ENCODE peak calls at places on chromosomes 1 and 21, in eight cellular contexts. One of them, this sample, is unnamed.

GRCh38 chr1:167455786-167456446 is 62.4 kb downstream of the CD247 start:
- DNase-seq in GM12878: no peak
- DNase-seq in HepG2: no peak
- DNase-seq in A549: peak
- DNase-seq in K562: no peak
- DNase-seq in HCT116: no peak
- DNase-seq in IMR-90: no peak
- DNase-seq in SK-N-SH: peak
- DNase-seq in this sample: peak

GRCh38 chr1:1173061-1173792 is 453 bp upstream of the TTLL10 start:
- DNase-seq in IMR-90: no peak
- DNase-seq in HepG2: no peak
- DNase-seq in K562: no peak
- DNase-seq in GM12878: no peak
- DNase-seq in A549: no peak
- DNase-seq in HCT116: no peak
- DNase-seq in SK-N-SH: no peak
- DNase-seq in this sample: no peak

GRCh38 chr21:30014883-30015282 is 75.1 kb upstream of the GRIK1 start:
- DNase-seq in SK-N-SH: no peak
- DNase-seq in HepG2: no peak
- DNase-seq in A549: no peak
- DNase-seq in IMR-90: no peak
- DNase-seq in HCT116: no peak
- DNase-seq in GM12878: no peak
- DNase-seq in K562: no peak
- DNase-seq in this sample: no peak

GRCh38 chr1:228154685-228155571 is 5.2 kb downstream of the GJC2 start:
- DNase-seq in HepG2: no peak
- DNase-seq in SK-N-SH: no peak
- DNase-seq in GM12878: no peak
- DNase-seq in A549: no peak
- DNase-seq in IMR-90: no peak
- DNase-seq in HCT116: no peak
- DNase-seq in K562: no peak
- DNase-seq in this sample: no peak

GRCh38 chr1:36900128-36900527 is 134.2 kb downstream of the GRIK3 start:
- DNase-seq in HepG2: no peak
- DNase-seq in GM12878: no peak
- DNase-seq in HCT116: no peak
- DNase-seq in SK-N-SH: no peak
- DNase-seq in A549: no peak
- DNase-seq in K562: no peak
- DNase-seq in IMR-90: no peak
- DNase-seq in this sample: no peak

GRCh38 chr1:245168921-245169320 is 14.1 kb downstream of the KIF26B start:
- DNase-seq in K562: no peak
- DNase-seq in HepG2: no peak
- DNase-seq in A549: no peak
- DNase-seq in IMR-90: no peak
- DNase-seq in GM12878: no peak
- DNase-seq in HCT116: no peak
- DNase-seq in SK-N-SH: no peak
- DNase-seq in this sample: no peak

GRCh38 chr1:182278144-182279054 is 113.2 kb downstream of the GLUL start:
- DNase-seq in A549: no peak
- DNase-seq in GM12878: no peak
- DNase-seq in HCT116: no peak
- DNase-seq in SK-N-SH: no peak
- DNase-seq in IMR-90: no peak
- DNase-seq in HepG2: no peak
- DNase-seq in K562: no peak
- DNase-seq in this sample: no peak

GRCh38 chr1:22255341-22256212 is 112.7 kb upstream of the WNT4 start:
- DNase-seq in A549: peak
- DNase-seq in GM12878: no peak
- DNase-seq in HCT116: no peak
- DNase-seq in IMR-90: no peak
- DNase-seq in SK-N-SH: no peak
- DNase-seq in K562: no peak
- DNase-seq in HepG2: no peak
- DNase-seq in this sample: no peak

GRCh38 chr1:110282395-110282794 is 56.8 kb upstream of the RBM15 start:
- DNase-seq in A549: no peak
- DNase-seq in K562: no peak
- DNase-seq in IMR-90: no peak
- DNase-seq in HCT116: no peak
- DNase-seq in HepG2: no peak
- DNase-seq in GM12878: no peak
- DNase-seq in SK-N-SH: no peak
- DNase-seq in this sample: no peak

GRCh38 chr1:206555473-206555935 is 48.2 kb downstream of the RASSF5 start:
- DNase-seq in K562: peak
- DNase-seq in SK-N-SH: no peak
- DNase-seq in A549: no peak
- DNase-seq in IMR-90: no peak
- DNase-seq in HepG2: no peak
- DNase-seq in HCT116: no peak
- DNase-seq in GM12878: no peak
- DNase-seq in this sample: no peak

GRCh38 chr1:229229137-229229720 is 41.7 kb upstream of the RAB4A start:
- DNase-seq in SK-N-SH: no peak
- DNase-seq in A549: peak
- DNase-seq in HCT116: no peak
- DNase-seq in IMR-90: no peak
- DNase-seq in GM12878: no peak
- DNase-seq in K562: no peak
- DNase-seq in HepG2: no peak
- DNase-seq in this sample: peak

GRCh38 chr1:170536924-170537551 is 5.1 kb downstream of the GORAB start:
- DNase-seq in K562: no peak
- DNase-seq in SK-N-SH: no peak
- DNase-seq in HCT116: no peak
- DNase-seq in A549: no peak
- DNase-seq in GM12878: no peak
- DNase-seq in IMR-90: no peak
- DNase-seq in HepG2: no peak
- DNase-seq in this sample: no peak

GRCh38 chr1:2981388-2981787 is 39.9 kb upstream of the ACTRT2 start:
- DNase-seq in HCT116: no peak
- DNase-seq in SK-N-SH: no peak
- DNase-seq in IMR-90: no peak
- DNase-seq in GM12878: no peak
- DNase-seq in K562: no peak
- DNase-seq in HepG2: no peak
- DNase-seq in A549: no peak
- DNase-seq in this sample: no peak

GRCh38 chr1:2980073-2980791 is 41.0 kb upstream of the ACTRT2 start:
- DNase-seq in HCT116: no peak
- DNase-seq in A549: no peak
- DNase-seq in HepG2: no peak
- DNase-seq in IMR-90: no peak
- DNase-seq in K562: no peak
- DNase-seq in GM12878: no peak
- DNase-seq in SK-N-SH: no peak
- DNase-seq in this sample: no peak

GRCh38 chr1:2979191-2980072 is 41.8 kb upstream of the ACTRT2 start:
- DNase-seq in SK-N-SH: peak
- DNase-seq in HCT116: no peak
- DNase-seq in IMR-90: no peak
- DNase-seq in GM12878: no peak
- DNase-seq in A549: no peak
- DNase-seq in K562: no peak
- DNase-seq in HepG2: no peak
- DNase-seq in this sample: no peak

GRCh38 chr1:2981981-2982614 is 39.2 kb upstream of the ACTRT2 start:
- DNase-seq in K562: no peak
- DNase-seq in SK-N-SH: no peak
- DNase-seq in GM12878: no peak
- DNase-seq in IMR-90: no peak
- DNase-seq in HepG2: no peak
- DNase-seq in A549: no peak
- DNase-seq in HCT116: no peak
- DNase-seq in this sample: no peak

GRCh38 chr1:2980849-2981248 is 40.4 kb upstream of the ACTRT2 start:
- DNase-seq in HepG2: no peak
- DNase-seq in K562: no peak
- DNase-seq in HCT116: no peak
- DNase-seq in SK-N-SH: no peak
- DNase-seq in GM12878: no peak
- DNase-seq in A549: no peak
- DNase-seq in IMR-90: no peak
- DNase-seq in this sample: no peak
- TF ChIP-seq RAD21 in HepG2: no peak
- TF ChIP-seq RAD21 in K562: no peak
- TF ChIP-seq RAD21 in HCT116: no peak
- TF ChIP-seq RAD21 in SK-N-SH: no peak
- TF ChIP-seq RAD21 in GM12878: no peak
- TF ChIP-seq RAD21 in A549: no peak
- TF ChIP-seq RAD21 in IMR-90: no peak
- TF ChIP-seq RAD21 in this sample: no peak

GRCh38 chr1:147618077-147618569 is 52.2 kb downstream of the ACP6 start:
- DNase-seq in A549: no peak
- DNase-seq in GM12878: no peak
- DNase-seq in SK-N-SH: no peak
- DNase-seq in HCT116: no peak
- DNase-seq in K562: no peak
- DNase-seq in HepG2: no peak
- DNase-seq in IMR-90: peak
- DNase-seq in this sample: no peak
- TF ChIP-seq RAD21 in A549: no peak
- TF ChIP-seq RAD21 in GM12878: no peak
- TF ChIP-seq RAD21 in SK-N-SH: no peak
- TF ChIP-seq RAD21 in HCT116: no peak
- TF ChIP-seq RAD21 in K562: no peak
- TF ChIP-seq RAD21 in HepG2: no peak
- TF ChIP-seq RAD21 in IMR-90: no peak
- TF ChIP-seq RAD21 in this sample: no peak

DNA sequence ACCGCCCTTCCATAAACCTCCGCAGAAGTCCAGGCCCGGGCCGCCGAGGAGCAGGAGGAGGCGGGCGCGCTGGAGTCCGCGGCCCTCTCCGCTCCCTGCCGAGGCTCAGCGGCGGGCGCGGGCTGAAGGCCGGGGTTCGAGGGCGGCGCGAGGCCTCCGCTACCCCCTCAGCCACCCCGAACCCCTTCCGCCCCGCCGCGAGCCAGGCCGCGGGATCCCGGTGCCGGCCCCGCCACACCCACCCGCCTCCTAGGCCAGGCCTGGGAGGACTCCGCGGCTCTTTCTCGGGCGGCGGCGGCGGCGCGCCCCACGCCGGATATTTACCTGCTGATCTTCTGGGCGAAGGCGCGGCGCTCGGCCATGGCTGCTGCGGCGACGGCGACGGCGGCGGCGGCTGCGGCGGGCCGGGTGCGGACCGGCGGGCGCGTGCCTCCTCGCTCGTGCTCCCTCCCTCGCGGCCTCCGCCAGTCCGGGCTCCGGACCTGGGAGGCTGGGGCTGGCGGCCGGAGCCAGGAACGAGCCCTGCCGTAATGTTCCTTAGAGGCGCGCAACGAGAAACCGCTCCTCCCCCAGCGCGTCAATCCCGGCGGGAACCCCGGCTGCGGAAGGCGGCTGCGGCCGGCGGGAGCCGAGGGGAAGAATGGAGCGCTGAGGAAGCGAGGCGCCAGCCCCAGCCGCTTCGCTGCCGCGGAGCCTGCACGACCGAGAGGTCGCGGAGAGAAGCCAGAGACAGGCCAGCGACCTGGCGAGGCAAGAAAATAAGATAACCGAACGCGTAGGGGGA is at the start of gene DOCK7:
- DNase-seq in A549: peak
- DNase-seq in HepG2: peak
- DNase-seq in SK-N-SH: peak
- DNase-seq in GM12878: no peak
- DNase-seq in IMR-90: peak
- DNase-seq in K562: peak
- DNase-seq in HCT116: peak
- DNase-seq in this sample: peak
- TF ChIP-seq RAD21 in A549: no peak
- TF ChIP-seq RAD21 in HepG2: no peak
- TF ChIP-seq RAD21 in SK-N-SH: no peak
- TF ChIP-seq RAD21 in GM12878: no peak
- TF ChIP-seq RAD21 in IMR-90: no peak
- TF ChIP-seq RAD21 in K562: no peak
- TF ChIP-seq RAD21 in HCT116: peak
- TF ChIP-seq RAD21 in this sample: peak

DNA sequence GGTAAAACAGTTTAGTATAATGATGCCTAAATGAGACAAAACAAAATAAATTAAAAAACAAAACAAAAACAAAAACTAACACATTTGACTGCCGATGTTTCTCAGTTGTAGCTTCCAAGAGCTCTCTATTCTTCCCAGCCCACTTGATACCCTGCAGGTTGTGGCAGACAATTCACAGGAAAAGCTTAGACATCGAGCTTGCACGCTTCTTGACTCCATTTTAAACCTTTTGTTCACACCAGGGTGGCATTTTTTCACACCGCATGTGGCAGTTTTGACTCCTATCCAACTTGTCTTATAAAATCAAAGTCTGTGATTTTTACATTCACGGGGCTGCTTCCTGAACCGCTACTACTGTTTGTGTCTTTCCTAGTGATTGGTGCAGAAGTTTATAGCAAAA is 575.9 kb downstream of the USP25 start:
- DNase-seq in HCT116: no peak
- DNase-seq in SK-N-SH: no peak
- DNase-seq in GM12878: no peak
- DNase-seq in HepG2: no peak
- DNase-seq in A549: no peak
- DNase-seq in IMR-90: no peak
- DNase-seq in K562: no peak
- DNase-seq in this sample: no peak
- TF ChIP-seq RAD21 in HCT116: no peak
- TF ChIP-seq RAD21 in SK-N-SH: no peak
- TF ChIP-seq RAD21 in GM12878: no peak
- TF ChIP-seq RAD21 in HepG2: no peak
- TF ChIP-seq RAD21 in A549: no peak
- TF ChIP-seq RAD21 in IMR-90: no peak
- TF ChIP-seq RAD21 in K562: no peak
- TF ChIP-seq RAD21 in this sample: no peak